ENCODE peak calls at places on chromosomes 1 and 21, in ten cellular contexts. One of them, this sample, is unnamed.

GRCh38 chr21:18987515-18988026 is 584.0 kb upstream of the TMPRSS15 start:
- DNase-seq in right lobe of liver: no peak
- DNase-seq in aorta: no peak
- DNase-seq in CD4-positive, alpha-beta memory T cell: no peak
- DNase-seq in PC-3: no peak
- DNase-seq in small intestine: no peak
- DNase-seq in heart right ventricle: no peak
- DNase-seq in pancreas: no peak
- DNase-seq in lower lobe of right lung: no peak
- DNase-seq in thyroid gland: no peak
- DNase-seq in this sample: no peak

GRCh38 chr1:42750041-42750440 is 10.0 kb upstream of the CLDN19 start:
- DNase-seq in right lobe of liver: no peak
- DNase-seq in heart right ventricle: no peak
- DNase-seq in PC-3: no peak
- DNase-seq in CD4-positive, alpha-beta memory T cell: no peak
- DNase-seq in thyroid gland: no peak
- DNase-seq in aorta: no peak
- DNase-seq in pancreas: no peak
- DNase-seq in lower lobe of right lung: no peak
- DNase-seq in small intestine: no peak
- DNase-seq in this sample: no peak

GRCh38 chr1:1087351-1088035 is 13.4 kb upstream of the RNF223 start:
- DNase-seq in right lobe of liver: no peak
- DNase-seq in CD4-positive, alpha-beta memory T cell: no peak
- DNase-seq in pancreas: no peak
- DNase-seq in heart right ventricle: no peak
- DNase-seq in lower lobe of right lung: peak; percentile 36
- DNase-seq in PC-3: no peak
- DNase-seq in thyroid gland: no peak
- DNase-seq in aorta: no peak
- DNase-seq in small intestine: no peak
- DNase-seq in this sample: no peak

GRCh38 chr1:163069142-163069541 is at the start of gene RGS4:
- DNase-seq in heart right ventricle: peak; percentile 66
- DNase-seq in lower lobe of right lung: no peak
- DNase-seq in aorta: peak; percentile 75
- DNase-seq in PC-3: peak; percentile 88
- DNase-seq in thyroid gland: no peak
- DNase-seq in small intestine: peak; percentile 5
- DNase-seq in pancreas: peak; percentile 8
- DNase-seq in right lobe of liver: no peak
- DNase-seq in CD4-positive, alpha-beta memory T cell: no peak
- DNase-seq in this sample: no peak

GRCh38 chr1:228344631-228345072 is 62.0 kb downstream of the TRIM11 start:
- DNase-seq in thyroid gland: no peak
- DNase-seq in aorta: no peak
- DNase-seq in right lobe of liver: peak; percentile 34
- DNase-seq in pancreas: no peak
- DNase-seq in PC-3: peak; percentile 22
- DNase-seq in small intestine: no peak
- DNase-seq in heart right ventricle: no peak
- DNase-seq in CD4-positive, alpha-beta memory T cell: no peak
- DNase-seq in lower lobe of right lung: peak; percentile 24
- DNase-seq in this sample: no peak

GRCh38 chr1:79259390-79260336 is 253.1 kb upstream of the ADGRL4 start:
- DNase-seq in lower lobe of right lung: no peak
- DNase-seq in aorta: no peak
- DNase-seq in small intestine: no peak
- DNase-seq in CD4-positive, alpha-beta memory T cell: no peak
- DNase-seq in heart right ventricle: no peak
- DNase-seq in right lobe of liver: no peak
- DNase-seq in PC-3: peak; percentile 56
- DNase-seq in pancreas: no peak
- DNase-seq in thyroid gland: no peak
- DNase-seq in this sample: no peak

GRCh38 chr1:75707191-75707590 is 17.3 kb upstream of the ACADM start:
- DNase-seq in thyroid gland: no peak
- DNase-seq in pancreas: no peak
- DNase-seq in PC-3: peak; percentile 49
- DNase-seq in lower lobe of right lung: no peak
- DNase-seq in right lobe of liver: no peak
- DNase-seq in heart right ventricle: no peak
- DNase-seq in small intestine: peak; percentile 82
- DNase-seq in aorta: no peak
- DNase-seq in CD4-positive, alpha-beta memory T cell: no peak
- DNase-seq in this sample: no peak

GRCh38 chr1:10642403-10643080 is 153.9 kb downstream of the CASZ1 start:
- DNase-seq in lower lobe of right lung: no peak
- DNase-seq in heart right ventricle: no peak
- DNase-seq in small intestine: no peak
- DNase-seq in CD4-positive, alpha-beta memory T cell: no peak
- DNase-seq in thyroid gland: no peak
- DNase-seq in PC-3: no peak
- DNase-seq in aorta: no peak
- DNase-seq in pancreas: no peak
- DNase-seq in right lobe of liver: no peak
- DNase-seq in this sample: no peak

DNA sequence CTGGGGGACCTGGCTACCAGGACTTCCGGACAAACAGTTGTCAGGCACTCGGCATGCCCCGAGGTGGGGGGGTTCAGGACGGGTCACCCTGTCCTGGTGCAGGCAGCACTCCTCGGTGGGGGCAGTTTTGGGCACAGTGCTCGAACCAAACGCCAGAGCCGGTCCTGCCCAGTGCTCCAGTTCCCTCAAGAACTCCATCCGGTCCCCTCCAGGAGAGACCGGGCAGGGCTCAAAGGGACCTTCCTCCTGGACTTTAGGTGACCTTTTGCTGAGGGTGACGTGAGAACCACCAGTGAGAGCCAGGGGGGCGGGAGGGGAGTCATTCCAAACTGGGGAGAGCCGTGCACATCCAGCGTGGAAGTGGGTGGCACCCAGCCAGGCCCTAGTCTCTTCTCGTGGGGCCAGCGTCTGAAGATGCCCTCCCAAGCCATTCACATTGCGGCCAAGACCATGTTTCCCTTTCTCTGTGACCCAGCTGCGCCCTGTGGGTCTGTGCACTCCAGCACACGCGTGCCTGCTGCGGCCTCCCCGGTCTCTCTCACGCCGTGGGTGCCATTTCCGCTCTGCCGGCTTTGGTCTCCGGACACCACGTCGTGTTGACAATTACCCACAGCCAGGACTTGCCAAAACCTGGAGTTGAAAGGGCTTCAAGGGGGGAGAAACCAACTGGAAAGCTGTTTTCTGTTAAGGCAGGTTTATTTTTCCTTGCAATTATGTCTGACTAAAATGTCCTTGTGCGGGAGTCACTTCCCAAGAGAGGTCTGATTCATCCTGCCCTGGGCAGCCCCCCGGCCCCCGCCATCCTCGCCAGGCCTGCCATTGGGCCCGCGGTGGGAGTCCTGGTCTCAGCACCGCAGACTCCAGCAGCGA is 178.8 kb upstream of the ARHGEF16 start:
- DNase-seq in aorta: peak; percentile 84
- DNase-seq in thyroid gland: peak; percentile 81
- DNase-seq in right lobe of liver: no peak
- DNase-seq in lower lobe of right lung: no peak
- DNase-seq in pancreas: no peak
- DNase-seq in PC-3: no peak
- DNase-seq in small intestine: no peak
- DNase-seq in CD4-positive, alpha-beta memory T cell: no peak
- DNase-seq in heart right ventricle: peak; percentile 25
- DNase-seq in this sample: no peak
- H3K27ac ChIP-seq in aorta: peak overlapping the region; percentile 93
- H3K27ac ChIP-seq in thyroid gland: peak overlapping the region; percentile 67
- H3K27ac ChIP-seq in right lobe of liver: no peak overlapping the region
- H3K27ac ChIP-seq in lower lobe of right lung: no peak overlapping the region
- H3K27ac ChIP-seq in pancreas: peak overlapping the region; percentile 84
- H3K27ac ChIP-seq in PC-3: no peak overlapping the region
- H3K27ac ChIP-seq in small intestine: no peak overlapping the region
- H3K27ac ChIP-seq in CD4-positive, alpha-beta memory T cell: no peak overlapping the region
- H3K27ac ChIP-seq in heart right ventricle: peak overlapping the region; percentile 20
- H3K27ac ChIP-seq in this sample: no peak overlapping the region

DNA sequence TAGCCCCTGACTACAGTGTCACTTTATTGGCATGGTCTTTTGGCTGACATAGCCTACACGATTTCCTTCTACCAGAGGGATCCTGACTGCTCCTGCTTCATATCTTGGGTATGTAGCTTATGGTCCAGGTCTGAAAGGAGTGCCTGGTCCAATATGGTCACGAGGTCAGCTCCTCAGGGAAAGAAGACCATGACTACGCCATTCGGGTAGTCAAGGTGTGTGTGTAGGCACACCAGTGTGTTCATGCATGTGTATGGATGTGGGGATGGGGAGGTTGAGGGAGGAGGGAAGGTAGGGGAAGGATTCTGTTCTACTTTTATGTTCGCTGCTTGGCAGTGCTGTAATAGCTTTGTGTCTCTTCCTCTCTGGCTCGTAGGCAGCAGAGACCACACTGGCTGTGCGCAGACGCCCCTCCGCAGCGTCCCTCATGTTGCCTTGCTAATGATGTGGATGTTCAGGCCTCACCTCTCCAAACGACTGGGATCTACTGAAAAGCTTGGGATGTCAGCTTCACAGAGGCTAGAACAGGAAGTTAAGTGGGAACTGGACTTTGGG is 10.0 kb upstream of the C4BPB start:
- DNase-seq in CD4-positive, alpha-beta memory T cell: no peak
- DNase-seq in aorta: no peak
- DNase-seq in small intestine: no peak
- DNase-seq in lower lobe of right lung: no peak
- DNase-seq in right lobe of liver: no peak
- DNase-seq in pancreas: no peak
- DNase-seq in thyroid gland: no peak
- DNase-seq in heart right ventricle: no peak
- DNase-seq in PC-3: no peak
- DNase-seq in this sample: no peak
- H3K4me3 ChIP-seq in CD4-positive, alpha-beta memory T cell: no peak overlapping the region
- H3K4me3 ChIP-seq in aorta: no peak overlapping the region
- H3K4me3 ChIP-seq in small intestine: no peak overlapping the region
- H3K4me3 ChIP-seq in lower lobe of right lung: no peak overlapping the region
- H3K4me3 ChIP-seq in right lobe of liver: no peak overlapping the region
- H3K4me3 ChIP-seq in pancreas: no peak overlapping the region
- H3K4me3 ChIP-seq in thyroid gland: no peak overlapping the region
- H3K4me3 ChIP-seq in heart right ventricle: no peak overlapping the region
- H3K4me3 ChIP-seq in PC-3: no peak overlapping the region
- H3K4me3 ChIP-seq in this sample: no peak overlapping the region

GRCh38 chr1:151807131-151807530 is 1.9 kb upstream of the LINGO4 start:
- DNase-seq in small intestine: no peak
- DNase-seq in thyroid gland: no peak
- DNase-seq in right lobe of liver: no peak
- DNase-seq in pancreas: no peak
- DNase-seq in CD4-positive, alpha-beta memory T cell: no peak
- DNase-seq in PC-3: no peak
- DNase-seq in lower lobe of right lung: no peak
- DNase-seq in aorta: no peak
- DNase-seq in heart right ventricle: no peak
- DNase-seq in this sample: no peak

GRCh38 chr1:151803915-151804314 is 1.3 kb downstream of the LINGO4 start:
- DNase-seq in CD4-positive, alpha-beta memory T cell: no peak
- DNase-seq in small intestine: no peak
- DNase-seq in PC-3: no peak
- DNase-seq in thyroid gland: no peak
- DNase-seq in lower lobe of right lung: no peak
- DNase-seq in aorta: no peak
- DNase-seq in heart right ventricle: no peak
- DNase-seq in pancreas: no peak
- DNase-seq in right lobe of liver: no peak
- DNase-seq in this sample: no peak

GRCh38 chr1:151805066-151805820 is at the start of gene LINGO4:
- DNase-seq in CD4-positive, alpha-beta memory T cell: no peak
- DNase-seq in small intestine: no peak
- DNase-seq in aorta: no peak
- DNase-seq in thyroid gland: peak; percentile 45
- DNase-seq in right lobe of liver: peak; percentile 44
- DNase-seq in pancreas: no peak
- DNase-seq in PC-3: no peak
- DNase-seq in heart right ventricle: no peak
- DNase-seq in lower lobe of right lung: no peak
- DNase-seq in this sample: no peak

GRCh38 chr1:151803164-151803563 is 2.1 kb downstream of the LINGO4 start:
- DNase-seq in small intestine: no peak
- DNase-seq in aorta: no peak
- DNase-seq in CD4-positive, alpha-beta memory T cell: no peak
- DNase-seq in heart right ventricle: no peak
- DNase-seq in PC-3: no peak
- DNase-seq in right lobe of liver: no peak
- DNase-seq in lower lobe of right lung: no peak
- DNase-seq in pancreas: no peak
- DNase-seq in thyroid gland: no peak
- DNase-seq in this sample: no peak

DNA sequence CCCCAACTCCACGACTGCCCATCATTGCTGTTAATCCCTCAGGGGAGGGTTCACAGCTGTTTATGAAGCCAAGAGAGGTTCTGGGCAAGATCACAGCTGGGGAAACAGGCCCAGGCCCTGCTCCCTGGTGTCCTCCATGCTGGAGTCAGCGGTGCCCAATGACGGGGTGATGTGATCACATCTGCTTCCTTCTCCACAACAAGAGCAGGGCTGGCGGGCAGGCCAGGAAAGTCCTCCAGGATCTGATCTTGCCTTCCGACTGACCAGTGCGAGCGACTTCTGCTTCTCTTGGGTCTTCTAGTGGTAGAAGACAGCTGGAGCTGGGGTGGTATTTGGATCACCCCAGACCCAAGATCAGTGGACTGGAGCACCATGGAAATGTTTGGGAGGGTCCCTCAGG is 951 bp upstream of the LINGO4 start:
- DNase-seq in pancreas: no peak
- DNase-seq in right lobe of liver: peak; percentile 40
- DNase-seq in CD4-positive, alpha-beta memory T cell: no peak
- DNase-seq in heart right ventricle: no peak
- DNase-seq in aorta: no peak
- DNase-seq in small intestine: no peak
- DNase-seq in lower lobe of right lung: no peak
- DNase-seq in PC-3: no peak
- DNase-seq in thyroid gland: no peak
- DNase-seq in this sample: no peak
- H3K4me1 ChIP-seq in pancreas: no peaks in the 10 kb centered on the region
- H3K4me1 ChIP-seq in right lobe of liver: no peaks in the 10 kb centered on the region
- H3K4me1 ChIP-seq in CD4-positive, alpha-beta memory T cell: peaks cover 9% of the 10 kb centered on the region
- H3K4me1 ChIP-seq in heart right ventricle: no peaks in the 10 kb centered on the region
- H3K4me1 ChIP-seq in aorta: no peaks in the 10 kb centered on the region
- H3K4me1 ChIP-seq in small intestine: no peaks in the 10 kb centered on the region
- H3K4me1 ChIP-seq in lower lobe of right lung: no peaks in the 10 kb centered on the region
- H3K4me1 ChIP-seq in PC-3: no peaks in the 10 kb centered on the region
- H3K4me1 ChIP-seq in thyroid gland: no peaks in the 10 kb centered on the region
- H3K4me1 ChIP-seq in this sample: no peaks in the 10 kb centered on the region

GRCh38 chr1:201647094-201647493 is 108.2 kb downstream of the NAV1 start:
- DNase-seq in pancreas: no peak
- DNase-seq in aorta: no peak
- DNase-seq in heart right ventricle: no peak
- DNase-seq in lower lobe of right lung: no peak
- DNase-seq in small intestine: no peak
- DNase-seq in PC-3: no peak
- DNase-seq in CD4-positive, alpha-beta memory T cell: no peak
- DNase-seq in right lobe of liver: no peak
- DNase-seq in thyroid gland: no peak
- DNase-seq in this sample: no peak

GRCh38 chr1:201646623-201647022 is 107.7 kb downstream of the NAV1 start:
- DNase-seq in PC-3: no peak
- DNase-seq in right lobe of liver: no peak
- DNase-seq in pancreas: no peak
- DNase-seq in heart right ventricle: no peak
- DNase-seq in thyroid gland: no peak
- DNase-seq in small intestine: no peak
- DNase-seq in lower lobe of right lung: no peak
- DNase-seq in CD4-positive, alpha-beta memory T cell: no peak
- DNase-seq in aorta: no peak
- DNase-seq in this sample: no peak

GRCh38 chr1:201644197-201644596 is 105.3 kb downstream of the NAV1 start:
- DNase-seq in PC-3: no peak
- DNase-seq in pancreas: no peak
- DNase-seq in heart right ventricle: no peak
- DNase-seq in CD4-positive, alpha-beta memory T cell: no peak
- DNase-seq in lower lobe of right lung: no peak
- DNase-seq in right lobe of liver: no peak
- DNase-seq in thyroid gland: no peak
- DNase-seq in aorta: no peak
- DNase-seq in small intestine: no peak
- DNase-seq in this sample: no peak

GRCh38 chr1:201647722-201648065 is 108.8 kb downstream of the NAV1 start:
- DNase-seq in CD4-positive, alpha-beta memory T cell: no peak
- DNase-seq in right lobe of liver: no peak
- DNase-seq in aorta: no peak
- DNase-seq in pancreas: no peak
- DNase-seq in thyroid gland: no peak
- DNase-seq in small intestine: no peak
- DNase-seq in heart right ventricle: no peak
- DNase-seq in PC-3: no peak
- DNase-seq in lower lobe of right lung: no peak
- DNase-seq in this sample: no peak

GRCh38 chr1:201645956-201646355 is 107.0 kb downstream of the NAV1 start:
- DNase-seq in pancreas: no peak
- DNase-seq in lower lobe of right lung: no peak
- DNase-seq in thyroid gland: no peak
- DNase-seq in heart right ventricle: no peak
- DNase-seq in small intestine: no peak
- DNase-seq in CD4-positive, alpha-beta memory T cell: no peak
- DNase-seq in right lobe of liver: no peak
- DNase-seq in aorta: no peak
- DNase-seq in PC-3: no peak
- DNase-seq in this sample: no peak
- H3K27ac ChIP-seq in pancreas: no peak overlapping the region
- H3K27ac ChIP-seq in lower lobe of right lung: no peak overlapping the region
- H3K27ac ChIP-seq in thyroid gland: no peak overlapping the region
- H3K27ac ChIP-seq in heart right ventricle: no peak overlapping the region
- H3K27ac ChIP-seq in small intestine: no peak overlapping the region
- H3K27ac ChIP-seq in CD4-positive, alpha-beta memory T cell: no peak overlapping the region
- H3K27ac ChIP-seq in right lobe of liver: no peak overlapping the region
- H3K27ac ChIP-seq in aorta: no peak overlapping the region
- H3K27ac ChIP-seq in PC-3: no peak overlapping the region
- H3K27ac ChIP-seq in this sample: no peak overlapping the region